ENCODE peak calls at places on chromosomes 6 and 20, in four cellular contexts. C is WTC11, G is H1, L is K562. R is an unnamed sample.
A peak's percentile ranks its signal among the peaks of the same experiment; 100 is the strongest.

GRCh38 chr20:46965477-46965876 is 70.8 kb downstream of the EYA2 start:
- DNase-seq in L (no peak), C (no peak), G (no peak), R (no peak)

GRCh38 chr6:137361701-137362100 is 132.5 kb downstream of the OLIG3 start:
- DNase-seq in C (no peak), L (no peak), G (no peak), R (no peak)

GRCh38 chr20:52279667-52280180 is 88.1 kb upstream of the ZFP64 start:
- DNase-seq in C (no peak), G (no peak), L (no peak), R (no peak)

GRCh38 chr6:94341173-94341572 is 921.8 kb upstream of the EPHA7 start:
- DNase-seq in C (peak; percentile 11), G (no peak), L (no peak), R (no peak)

GRCh38 chr6:41332842-41333736 is 2.3 kb upstream of the NCR2 start:
- DNase-seq in L (no peak), C (no peak), G (no peak), R (no peak)

GRCh38 chr20:2865630-2866029 is 7.7 kb upstream of the PTPRA start:
- DNase-seq in C (peak; percentile 42), G (peak; percentile 73), L (peak; percentile 21), R (no peak)

GRCh38 chr6:42162384-42162783 is 10.8 kb upstream of the GUCA1A start:
- DNase-seq in G (no peak), C (no peak), L (no peak), R (no peak)

GRCh38 chr6:130020892-130021483 is 2.6 kb downstream of the L3MBTL3 start:
- DNase-seq in L (peak; percentile 56), C (peak; percentile 72), G (peak; percentile 82), R (peak; percentile 60)

GRCh38 chr6:111798281-111798725 is 74.9 kb downstream of the FYN start:
- DNase-seq in G (no peak), C (no peak), L (no peak), R (no peak)

GRCh38 chr6:130494745-130495144 is 128.9 kb downstream of the TMEM200A start:
- DNase-seq in C (no peak), G (no peak), L (no peak), R (no peak)

GRCh38 chr6:84074988-84075781 is 41.6 kb downstream of the MRAP2 start:
- DNase-seq in G (no peak), L (peak; percentile 61), C (peak; percentile 36), R (no peak)

GRCh38 chr6:31722173-31722572 is 627 bp upstream of the LY6G6C start:
- DNase-seq in C (no peak), G (no peak), L (no peak), R (no peak)

GRCh38 chr6:14129572-14129971 is 12.0 kb downstream of the CD83 start:
- DNase-seq in G (no peak), C (peak; percentile 55), L (peak; percentile 61), R (peak; percentile 76)

GRCh38 chr6:22765015-22765414 is 195.6 kb downstream of the HDGFL1 start:
- DNase-seq in G (no peak), C (no peak), L (no peak), R (no peak)

GRCh38 chr6:166052837-166053236 is 114.8 kb downstream of the TBXT start:
- DNase-seq in C (no peak), L (no peak), G (no peak), R (no peak)
- TF ChIP-seq TEAD4 in C (no peak), L (no peak), G (no peak), R (no peak)

GRCh38 chr6:3227363-3228045 is at the start of gene TUBB2B:
- DNase-seq in G (peak; percentile 63), C (peak; percentile 91), L (peak; percentile 78), R (peak; percentile 97)

GRCh38 chr6:3228046-3228671 is 706 bp upstream of the TUBB2B start:
- DNase-seq in L (peak; percentile 84), G (peak; percentile 89), C (peak; percentile 87), R (peak; percentile 81)

GRCh38 chr6:3228791-3229565 is 1.5 kb upstream of the TUBB2B start:
- DNase-seq in L (peak; percentile 28), C (peak; percentile 66), G (peak; percentile 81), R (no peak)

GRCh38 chr6:3229566-3230274 is 2.3 kb upstream of the TUBB2B start:
- DNase-seq in G (no peak), C (peak; percentile 69), L (peak; percentile 68), R (peak; percentile 50)

GRCh38 chr6:3226422-3227362 is 761 bp downstream of the TUBB2B start:
- DNase-seq in C (peak; percentile 55), L (peak; percentile 57), G (peak; percentile 64), R (peak; percentile 72)
- TF ChIP-seq TEAD4 in C (no peak), L (no peak), G (no peak), R (no peak)

DNA sequence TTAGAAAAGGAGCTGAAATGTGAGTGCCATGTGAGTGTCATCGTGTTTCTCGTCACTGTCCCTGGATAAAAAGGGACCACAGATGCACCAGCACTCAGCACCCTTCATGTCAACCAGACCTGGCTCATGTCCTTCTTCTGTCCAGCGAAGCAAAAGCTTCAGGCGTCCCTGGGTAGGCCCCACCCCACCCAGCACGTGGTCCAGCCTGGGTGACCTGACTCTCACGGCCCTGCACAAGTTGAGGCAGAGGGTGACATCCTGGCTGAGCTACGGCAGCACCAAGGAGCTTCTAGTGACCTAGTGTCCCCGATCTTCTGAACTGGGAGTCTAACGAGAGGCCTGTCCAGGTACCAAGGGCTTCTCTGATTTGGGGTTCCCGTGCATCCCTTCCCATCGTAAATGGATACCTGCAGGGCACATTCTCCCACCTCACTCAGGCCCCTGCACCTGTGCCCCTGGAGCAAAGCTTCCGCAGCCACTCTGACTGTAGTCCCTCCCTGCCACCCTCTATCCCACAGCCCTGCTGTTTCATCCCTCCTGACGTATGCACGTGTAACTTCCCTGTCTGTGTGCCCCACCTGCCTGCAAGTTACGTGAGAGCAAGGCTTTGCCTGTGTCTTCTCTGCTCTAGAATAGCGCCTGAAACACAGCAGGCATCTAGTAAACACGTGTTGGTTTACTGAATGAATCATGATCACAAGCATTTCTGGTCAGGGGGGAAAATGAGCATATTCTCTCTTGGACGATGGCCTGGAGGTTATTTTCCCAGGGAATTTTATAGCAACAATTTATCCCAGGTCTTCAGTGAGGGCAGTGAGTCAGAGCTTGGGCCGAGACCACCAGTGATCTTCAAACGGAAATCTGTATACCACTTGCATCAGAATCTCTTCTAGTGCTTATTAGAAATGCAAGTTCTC is 38.0 kb downstream of the PSMG4 start:
- DNase-seq in L (no peak), C (no peak), G (no peak), R (no peak)
- TF ChIP-seq TEAD4 in L (no peak), C (no peak), G (no peak), R (no peak)

DNA sequence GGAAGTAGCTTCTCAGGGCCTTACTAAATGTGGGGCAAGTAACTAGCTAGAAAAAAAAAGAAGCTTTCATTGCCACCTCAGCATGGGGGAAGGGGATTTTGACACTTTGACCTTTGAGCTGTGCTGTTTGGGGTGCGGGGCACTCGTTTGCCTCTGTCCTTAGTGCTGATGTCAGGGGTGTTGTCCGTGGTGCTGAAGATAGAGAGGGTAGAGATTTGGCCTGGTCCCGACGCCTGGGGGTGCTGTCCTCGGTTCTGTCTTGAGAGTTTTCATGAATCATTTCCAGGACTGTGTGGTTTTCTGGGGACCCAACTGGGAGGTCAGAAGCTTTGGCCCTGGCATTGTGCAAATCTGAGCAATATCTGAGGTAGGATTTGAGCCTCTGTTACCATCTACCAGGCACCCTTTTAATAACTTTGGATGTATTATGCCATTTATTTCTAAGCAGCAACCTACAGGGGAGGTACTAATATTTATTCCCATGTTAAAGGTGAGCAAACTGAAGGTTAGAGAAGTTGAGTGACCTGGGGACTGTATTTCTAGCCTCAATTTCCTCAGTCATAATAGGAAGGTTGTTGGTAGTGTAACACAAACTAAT is 78.0 kb downstream of the DLGAP4 start:
- DNase-seq in L (peak; percentile 91), G (peak; percentile 90), C (peak; percentile 88), R (no peak)
- TF ChIP-seq TEAD4 in L (peak; percentile 28), G (no peak), C (peak; percentile 100), R (no peak)

GRCh38 chr6:118810420-118811027 is 83.4 kb upstream of the ASF1A start:
- DNase-seq in G (no peak), C (no peak), L (no peak), R (no peak)

GRCh38 chr6:118808794-118809668 is 84.9 kb upstream of the ASF1A start:
- DNase-seq in L (no peak), C (no peak), G (no peak), R (no peak)

GRCh38 chr6:118815495-118815894 is 78.5 kb upstream of the ASF1A start:
- DNase-seq in L (no peak), G (no peak), C (no peak), R (no peak)

GRCh38 chr6:118812972-118813371 is 81.0 kb upstream of the ASF1A start:
- DNase-seq in G (no peak), L (no peak), C (no peak), R (no peak)

GRCh38 chr6:118813795-118814194 is 80.2 kb upstream of the ASF1A start:
- DNase-seq in G (no peak), L (no peak), C (no peak), R (no peak)
- TF ChIP-seq TEAD4 in G (no peak), L (no peak), C (no peak), R (no peak)

DNA sequence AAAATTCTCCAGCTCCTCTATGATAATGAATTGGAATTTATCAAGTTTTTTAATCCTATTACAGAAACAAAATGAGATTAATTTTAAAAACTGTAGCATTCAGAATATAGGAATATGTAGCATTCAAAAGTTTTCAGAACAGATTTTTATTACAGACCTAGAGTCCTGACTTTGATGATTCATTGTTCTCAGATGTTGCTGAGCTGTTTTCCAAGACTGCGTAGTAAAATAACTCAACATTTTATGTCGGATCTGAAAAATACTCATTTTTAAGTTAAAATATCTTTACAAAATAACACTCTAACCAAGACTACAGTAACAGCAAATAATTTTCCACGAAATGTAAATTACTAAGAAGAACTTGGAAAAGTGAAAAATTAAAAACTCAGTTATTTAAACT is 67.1 kb downstream of the SYCP2 start:
- DNase-seq in C (no peak), L (no peak), G (no peak), R (no peak)
- TF ChIP-seq TEAD4 in C (no peak), L (no peak), G (no peak), R (no peak)

R was measured in SK-N-SH.